ENCODE peak calls at places on chromosomes 6 and 20, in nine cellular contexts. O is cardiac muscle cell, T is vagina, L is stomach, B is IMR-90, U is psoas muscle, C is pancreas, N is mucosa of descending colon, H is fibroblast of lung. G is an unnamed sample.

GRCh38 chr6:43491750-43492661 is 14.6 kb downstream of the TJAP1 start:
- DNase-seq in T (no peak), H (peak; percentile 74), C (no peak), L (peak; percentile 76), U (peak; percentile 95), B (peak; percentile 77), N (peak; percentile 76), O (no peak), G (peak; percentile 90)

GRCh38 chr20:59010321-59010994 is 3.4 kb upstream of the CTSZ start:
- DNase-seq in C (peak; percentile 8), T (peak; percentile 79), B (no peak), U (peak; percentile 27), L (peak; percentile 28), N (no peak), O (no peak), H (no peak), G (peak; percentile 76)

GRCh38 chr6:110703906-110704594 is 111.2 kb downstream of the CDK19 start:
- DNase-seq in L (no peak), H (peak; percentile 51), T (no peak), C (no peak), O (no peak), U (no peak), N (no peak), B (no peak), G (no peak)

GRCh38 chr20:16729080-16729479 is 746 bp upstream of the SNRPB2 start:
- DNase-seq in O (no peak), U (no peak), H (no peak), T (no peak), B (no peak), N (no peak), L (no peak), C (no peak), G (no peak)

GRCh38 chr20:675453-676314 is at the start of gene SCRT2:
- DNase-seq in T (no peak), O (peak; percentile 94), H (peak; percentile 63), C (peak; percentile 85), U (peak; percentile 91), B (peak; percentile 65), L (peak; percentile 87), N (peak; percentile 68), G (no peak)

GRCh38 chr6:68237205-68237604 is 397.9 kb upstream of the ADGRB3 start:
- DNase-seq in H (no peak), L (no peak), B (no peak), T (no peak), U (no peak), N (no peak), O (no peak), C (no peak), G (no peak)

GRCh38 chr6:78909391-78909790 is 42.0 kb downstream of the IRAK1BP1 start:
- DNase-seq in U (no peak), C (no peak), O (no peak), H (peak; percentile 72), L (no peak), T (no peak), N (no peak), B (peak; percentile 53), G (no peak)

GRCh38 chr20:50276119-50277063 is 85.8 kb downstream of the CEBPB start:
- DNase-seq in C (no peak), N (no peak), U (no peak), T (no peak), B (no peak), O (no peak), L (no peak), H (no peak), G (peak; percentile 72)

GRCh38 chr6:106339334-106340029 is 13.9 kb upstream of the ATG5 start:
- DNase-seq in C (peak; percentile 67), B (peak; percentile 70), L (peak; percentile 54), N (no peak), H (peak; percentile 67), O (peak; percentile 73), T (no peak), U (no peak), G (peak; percentile 56)

GRCh38 chr20:43322851-43323250 is 133.1 kb upstream of the PTPRT start:
- DNase-seq in T (no peak), U (no peak), L (no peak), C (no peak), H (no peak), N (no peak), B (peak; percentile 1), O (no peak), G (no peak)

GRCh38 chr20:53930651-53931504 is 139.5 kb downstream of the BCAS1 start:
- DNase-seq in B (peak; percentile 34), O (no peak), N (no peak), H (no peak), C (no peak), T (no peak), L (no peak), U (no peak), G (no peak)

GRCh38 chr20:53929399-53929798 is 141.0 kb downstream of the BCAS1 start:
- DNase-seq in T (no peak), H (no peak), L (no peak), O (no peak), B (no peak), U (no peak), N (no peak), C (no peak), G (no peak)

GRCh38 chr20:53933232-53933846 is 137.1 kb downstream of the BCAS1 start:
- DNase-seq in N (no peak), U (no peak), L (no peak), H (no peak), T (no peak), B (no peak), O (no peak), C (no peak), G (no peak)

GRCh38 chr20:53929974-53930650 is 140.3 kb downstream of the BCAS1 start:
- DNase-seq in L (no peak), O (no peak), U (no peak), H (no peak), C (no peak), B (no peak), T (no peak), N (no peak), G (no peak)

DNA sequence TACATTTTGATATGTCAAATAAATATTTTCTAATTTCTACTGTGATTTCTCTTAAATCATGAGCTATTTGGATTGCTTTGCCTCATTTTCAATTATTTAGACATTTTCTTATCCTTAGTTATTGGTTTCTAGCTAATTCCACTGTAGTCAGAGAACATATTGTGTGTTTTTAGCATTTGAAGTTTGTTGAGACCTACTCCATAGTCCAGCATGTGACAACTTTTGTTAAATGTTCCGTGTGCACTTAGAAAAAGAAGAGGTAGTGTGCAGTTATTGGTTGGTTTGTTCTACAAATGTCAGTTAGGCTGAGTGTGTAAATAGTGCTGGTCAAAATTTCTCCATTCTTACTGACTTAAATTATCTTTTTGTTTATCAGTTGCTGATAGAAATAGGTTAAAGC is 138.8 kb downstream of the BCAS1 start:
- DNase-seq in H (no peak), B (no peak), T (no peak), U (no peak), C (no peak), L (no peak), N (no peak), O (no peak), G (no peak)
- H3K4me1 ChIP-seq in H (peaks cover 6% of the 10 kb centered on the region), B (peaks cover 9% of the 10 kb centered on the region), T (peaks cover 19% of the 10 kb centered on the region), U (peaks cover 6% of the 10 kb centered on the region), C (no peaks in the 10 kb centered on the region), L (peaks cover 4% of the 10 kb centered on the region), N (peaks cover 7% of the 10 kb centered on the region), O (peaks cover 15% of the 10 kb centered on the region), G (peaks cover 30% of the 10 kb centered on the region)

DNA sequence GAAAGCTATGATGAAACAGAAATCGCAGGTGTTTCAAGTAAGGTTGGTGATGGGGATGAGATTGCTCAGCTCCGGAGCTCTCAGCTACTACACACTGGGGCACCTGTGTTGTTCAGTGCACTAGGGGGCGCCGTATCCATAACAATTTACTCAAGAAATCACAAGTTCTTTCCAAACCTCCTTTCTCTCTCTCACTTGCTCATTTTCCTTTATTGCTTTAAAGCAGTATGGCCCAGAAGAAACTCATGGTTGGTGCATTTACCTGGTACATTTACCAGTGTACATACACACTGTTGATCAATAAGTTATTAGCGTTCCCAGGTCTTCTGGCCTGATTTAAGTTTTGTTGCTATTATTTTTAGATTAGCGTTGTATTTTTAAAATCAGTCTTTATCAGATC is 235.2 kb upstream of the TAB2 start:
- DNase-seq in H (peak; percentile 84), C (peak; percentile 76), T (no peak), U (peak; percentile 82), B (peak; percentile 75), O (peak; percentile 76), N (peak; percentile 62), L (peak; percentile 86), G (no peak)
- TF ChIP-seq CTCF in H (peak; percentile 91), C (peak; percentile 53), T (peak; percentile 80), U (peak; percentile 79), B (peak; percentile 79), O (peak; percentile 77), N (peak; percentile 55), L (no peak), G (peak; percentile 86)

DNA sequence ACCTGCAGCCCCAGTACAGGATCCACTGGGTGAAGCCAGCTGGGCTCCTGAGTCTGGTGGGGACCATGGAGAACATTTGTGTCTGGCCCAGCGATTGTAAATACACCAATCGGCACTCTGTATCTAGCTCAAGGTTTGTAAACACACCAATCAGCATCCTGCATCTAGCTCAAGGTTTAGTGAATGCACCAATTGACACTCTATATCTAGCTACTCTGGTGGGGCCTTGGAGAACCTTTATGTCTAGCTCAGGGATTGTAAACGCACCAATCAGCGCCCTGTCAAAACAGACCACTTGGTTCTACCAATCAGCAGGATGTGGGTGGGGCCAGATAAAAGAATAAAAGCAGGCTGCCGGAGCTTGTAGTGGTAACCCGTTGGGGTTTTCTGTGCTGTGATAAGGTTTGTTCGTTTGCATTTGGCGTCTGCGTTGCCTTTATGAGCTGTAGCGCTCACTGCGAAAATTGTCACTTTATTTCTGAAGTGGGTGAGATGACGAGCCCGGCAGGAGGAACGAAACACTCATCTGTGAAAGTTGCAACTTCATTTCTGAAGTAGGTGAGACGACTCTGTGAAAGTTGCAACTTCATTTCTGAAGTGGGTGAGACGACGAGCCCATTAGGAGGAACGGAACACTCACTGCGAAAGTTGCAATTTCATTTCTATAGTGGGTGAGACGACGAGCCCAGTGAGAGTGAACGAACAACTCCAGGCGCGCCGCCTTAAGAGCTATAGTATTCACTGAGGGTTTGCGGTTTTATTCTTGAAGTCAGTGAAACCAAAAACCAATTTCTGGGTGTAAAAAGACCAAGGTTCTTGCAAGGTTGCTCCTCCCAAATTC is 31.1 kb downstream of the SERPINB6 start:
- DNase-seq in U (no peak), T (no peak), H (no peak), B (no peak), N (no peak), O (no peak), L (peak; percentile 25), C (no peak), G (no peak)
- H3K4me1 ChIP-seq in U (peaks cover 17% of the 10 kb centered on the region), T (peaks cover 4% of the 10 kb centered on the region), H (no peaks in the 10 kb centered on the region), B (no peaks in the 10 kb centered on the region), N (peaks cover 12% of the 10 kb centered on the region), O (peaks cover 22% of the 10 kb centered on the region), L (peaks cover 8% of the 10 kb centered on the region), C (no peaks in the 10 kb centered on the region), G (no peaks in the 10 kb centered on the region)

DNA sequence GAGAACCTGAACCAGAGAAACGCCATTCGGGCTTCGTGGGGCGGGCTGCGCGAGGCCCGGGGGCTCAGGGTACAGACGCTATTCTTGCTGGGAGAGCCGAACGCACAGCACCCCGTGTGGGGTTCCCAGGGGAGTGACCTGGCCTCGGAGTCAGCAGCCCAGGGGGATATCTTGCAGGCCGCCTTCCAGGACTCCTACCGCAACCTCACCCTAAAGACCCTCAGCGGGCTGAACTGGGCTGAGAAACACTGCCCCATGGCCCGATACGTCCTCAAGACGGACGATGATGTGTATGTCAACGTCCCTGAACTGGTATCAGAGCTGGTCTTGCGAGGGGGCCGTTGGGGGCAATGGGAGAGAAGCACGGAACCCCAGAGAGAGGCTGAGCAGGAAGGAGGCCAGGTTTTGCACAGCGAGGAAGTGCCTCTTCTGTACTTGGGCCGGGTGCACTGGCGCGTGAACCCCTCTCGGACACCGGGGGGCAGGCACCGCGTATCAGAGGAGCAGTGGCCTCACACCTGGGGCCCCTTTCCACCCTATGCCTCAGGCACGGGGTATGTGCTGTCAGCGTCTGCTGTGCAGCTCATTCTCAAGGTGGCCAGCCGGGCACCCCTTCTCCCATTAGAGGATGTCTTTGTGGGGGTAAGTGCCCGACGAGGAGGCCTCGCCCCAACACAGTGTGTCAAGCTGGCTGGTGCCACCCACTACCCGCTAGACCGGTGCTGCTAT is 904 bp downstream of the B3GALT4 start:
- DNase-seq in T (no peak), B (no peak), H (peak; percentile 7), C (no peak), U (peak; percentile 55), L (no peak), N (peak; percentile 79), O (no peak), G (no peak)
- TF ChIP-seq CTCF in T (no peak), B (peak; percentile 11), H (no peak), C (no peak), U (no peak), L (no peak), N (no peak), O (no peak), G (no peak)